ENCODE peak calls at places on chromosomes 13 and 19, in five cellular contexts. H is transverse colon, A is upper lobe of left lung, I is gastrocnemius medialis, T is uterus. V is an unnamed sample.

GRCh38 chr19:3276341-3276799 is 51.9 kb downstream of the CELF5 start:
- DNase-seq in H (peak; percentile 72), A (peak; percentile 44), I (no peak), T (no peak), V (no peak)

GRCh38 chr13:56247692-56248091 is 893.0 kb upstream of the PRR20A start:
- DNase-seq in H (no peak), A (no peak), I (no peak), T (no peak), V (no peak)

GRCh38 chr13:43054803-43055802 is 31.7 kb downstream of the DNAJC15 start:
- DNase-seq in H (no peak), A (no peak), I (no peak), T (peak; percentile 46), V (no peak)

GRCh38 chr19:33214621-33215020 is 11.0 kb downstream of the SLC7A10 start:
- DNase-seq in H (no peak), A (no peak), I (no peak), T (no peak), V (no peak)

GRCh38 chr13:97257800-97258799 is 36.0 kb downstream of the MBNL2 start:
- DNase-seq in H (no peak), A (peak; percentile 41), I (peak; percentile 48), T (peak; percentile 77), V (peak; percentile 96)

GRCh38 chr19:55536366-55536765 is 567 bp downstream of the SBK2 start:
- DNase-seq in H (no peak), A (no peak), I (no peak), T (no peak), V (no peak)

GRCh38 chr13:72104656-72105180 is 237.7 kb upstream of the DACH1 start:
- DNase-seq in H (no peak), A (no peak), I (no peak), T (no peak), V (no peak)

GRCh38 chr13:20348018-20348417 is 115.9 kb upstream of the GJB6 start:
- DNase-seq in H (no peak), A (no peak), I (no peak), T (no peak), V (no peak)

GRCh38 chr13:41492432-41493267 is 35.3 kb downstream of the RGCC start:
- DNase-seq in H (no peak), A (no peak), I (no peak), T (no peak), V (no peak)

DNA sequence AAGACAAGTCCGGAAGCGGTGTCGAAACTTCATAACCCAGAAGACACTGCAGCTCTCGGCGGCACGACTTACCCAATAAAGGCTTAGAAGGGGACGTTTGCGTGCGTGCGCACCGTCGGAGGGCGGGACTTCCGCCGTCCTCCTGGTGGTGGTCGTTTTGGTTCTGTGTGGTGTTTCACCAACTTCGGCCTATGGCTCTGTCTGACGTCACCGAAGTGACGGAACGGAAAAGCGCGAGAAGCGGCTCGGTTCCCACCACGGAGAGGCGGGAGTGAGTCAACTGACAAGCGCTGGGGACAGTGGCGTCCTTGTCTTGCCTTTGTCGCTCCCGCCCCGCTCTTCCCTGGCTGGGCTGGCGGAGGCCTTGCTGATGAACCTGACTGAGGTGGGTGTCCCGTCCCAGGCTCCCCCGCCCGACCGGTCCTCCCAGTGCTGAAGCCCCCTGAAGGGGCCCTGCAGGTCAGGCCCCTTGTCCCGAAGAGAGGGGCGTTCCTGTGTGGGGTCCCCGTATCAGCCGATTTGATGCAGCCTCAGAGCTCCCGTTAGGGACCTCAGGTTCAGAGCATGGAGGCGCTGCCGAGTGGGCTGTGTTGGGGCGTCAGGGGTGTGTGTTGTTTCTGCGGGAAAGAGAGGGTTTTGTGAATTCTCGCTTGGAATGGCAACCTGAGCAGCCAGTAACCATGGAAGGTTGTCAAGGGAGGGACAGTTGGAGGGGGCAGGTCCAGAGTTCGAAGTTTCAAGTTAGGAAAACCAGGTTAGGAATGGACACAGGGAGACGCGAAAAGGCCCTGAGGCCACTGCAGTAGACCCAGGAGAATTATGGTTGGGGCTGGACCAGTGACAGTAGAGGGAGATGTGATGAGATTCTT is at the start of gene ZNF548:
- DNase-seq in H (peak; percentile 95), A (peak; percentile 98), I (peak; percentile 97), T (peak; percentile 96), V (no peak)
- TF ChIP-seq POLR2A in H (peak; percentile 58), A (peak; percentile 64), I (peak; percentile 70), T (peak; percentile 64), V (no peak)

DNA sequence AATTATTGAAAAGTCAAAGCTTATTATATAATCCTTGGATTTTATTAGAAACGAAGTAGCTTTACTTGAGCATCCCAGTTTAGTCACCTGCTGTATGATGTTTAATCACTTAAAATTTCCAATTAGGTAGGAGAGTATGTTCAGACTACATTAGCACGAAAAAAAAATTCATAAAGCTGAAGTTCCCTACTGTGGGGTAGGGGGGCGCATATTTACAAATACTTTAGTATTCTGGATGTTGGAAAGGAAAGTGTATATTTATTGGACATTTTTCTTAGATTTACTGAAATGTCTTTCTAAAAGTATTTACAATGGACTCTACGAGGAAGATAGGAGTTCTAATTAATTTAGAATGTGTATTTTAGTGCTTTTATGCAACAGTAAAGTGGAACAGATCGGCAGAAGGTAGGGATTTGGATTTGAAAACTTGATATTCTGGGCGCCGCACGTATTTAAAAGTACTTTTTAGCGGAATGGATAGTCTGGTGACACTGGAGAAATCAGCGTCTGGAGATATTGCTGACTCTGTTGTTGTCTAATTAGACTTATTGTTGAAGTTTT is 1.9 kb downstream of the CDK8 start:
- DNase-seq in H (no peak), A (no peak), I (no peak), T (no peak), V (no peak)
- H3K4me3 ChIP-seq in H (peak overlapping the region; percentile 82), A (peak overlapping the region; percentile 99), I (peak overlapping the region; percentile 91), T (no peak overlapping the region), V (peak overlapping the region; percentile 99)

GRCh38 chr19:23384166-23384565 is 11.1 kb downstream of the ZNF91 start:
- DNase-seq in H (no peak), A (no peak), I (no peak), T (no peak), V (no peak)
- H3K27me3 ChIP-seq in H (no peaks in the 10 kb centered on the region), A (no peaks in the 10 kb centered on the region), I (no peaks in the 10 kb centered on the region), T (no peaks in the 10 kb centered on the region), V (no peaks in the 10 kb centered on the region)

GRCh38 chr13:73914119-73914518 is 220.1 kb downstream of the KLF12 start:
- DNase-seq in H (no peak), A (no peak), I (no peak), T (no peak), V (no peak)

GRCh38 chr13:73922728-73923393 is 211.3 kb downstream of the KLF12 start:
- DNase-seq in H (no peak), A (no peak), I (no peak), T (no peak), V (no peak)

GRCh38 chr13:73924607-73925006 is 209.6 kb downstream of the KLF12 start:
- DNase-seq in H (no peak), A (no peak), I (no peak), T (no peak), V (no peak)

GRCh38 chr13:73913043-73913740 is 221.0 kb downstream of the KLF12 start:
- DNase-seq in H (no peak), A (no peak), I (no peak), T (no peak), V (no peak)

DNA sequence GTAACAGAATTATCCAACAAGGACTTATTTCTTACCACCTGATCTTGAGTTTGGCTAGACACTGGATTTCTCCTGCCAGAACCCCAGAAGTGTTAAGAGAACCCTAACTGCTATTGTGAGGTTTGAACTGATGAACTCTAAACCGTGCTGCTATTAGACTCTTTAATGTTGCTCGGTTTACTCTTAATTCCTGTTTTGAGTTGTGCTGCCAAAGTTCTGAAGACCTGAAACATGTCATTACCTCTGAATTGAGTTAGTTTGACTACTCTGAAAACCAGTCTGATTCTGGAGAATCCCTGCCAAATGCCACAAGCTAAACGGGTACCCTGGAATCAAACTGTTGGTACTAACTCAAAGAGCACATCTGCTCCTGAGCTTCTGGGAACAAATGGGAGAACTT is 215.5 kb downstream of the KLF12 start:
- DNase-seq in H (no peak), A (no peak), I (no peak), T (no peak), V (no peak)
- TF ChIP-seq POLR2A in H (no peak), A (no peak), I (no peak), T (no peak), V (no peak)

GRCh38 chr13:109761695-109762094 is 24.7 kb downstream of the IRS2 start:
- DNase-seq in H (no peak), A (no peak), I (no peak), T (no peak), V (no peak)

GRCh38 chr13:109759609-109760008 is 26.8 kb downstream of the IRS2 start:
- DNase-seq in H (no peak), A (no peak), I (no peak), T (no peak), V (no peak)

GRCh38 chr13:109762791-109763190 is 23.6 kb downstream of the IRS2 start:
- DNase-seq in H (no peak), A (no peak), I (no peak), T (no peak), V (no peak)

GRCh38 chr13:109760372-109760771 is 26.0 kb downstream of the IRS2 start:
- DNase-seq in H (no peak), A (no peak), I (no peak), T (no peak), V (no peak)

DNA sequence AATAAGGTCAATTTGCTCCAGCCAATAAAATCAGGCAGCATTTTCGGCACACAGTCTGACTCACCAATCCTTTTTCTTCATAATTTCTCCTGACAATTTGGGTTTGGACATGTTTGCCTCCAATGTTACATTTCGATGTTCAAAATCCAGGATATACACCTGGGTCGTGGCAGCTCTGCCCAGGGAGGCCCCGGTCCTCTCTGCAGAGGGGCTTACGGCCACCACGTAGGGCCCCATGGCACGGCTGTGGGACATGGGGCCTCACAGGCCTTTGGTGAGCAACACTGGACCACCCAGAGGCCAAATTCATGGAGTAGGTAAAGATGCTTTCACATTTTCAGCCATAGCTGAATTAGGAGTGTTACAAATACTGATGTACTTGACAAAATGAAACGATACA is 25.4 kb downstream of the IRS2 start:
- DNase-seq in H (no peak), A (no peak), I (no peak), T (no peak), V (no peak)
- H3K4me3 ChIP-seq in H (no peak overlapping the region), A (no peak overlapping the region), I (no peak overlapping the region), T (no peak overlapping the region), V (no peak overlapping the region)

DNA sequence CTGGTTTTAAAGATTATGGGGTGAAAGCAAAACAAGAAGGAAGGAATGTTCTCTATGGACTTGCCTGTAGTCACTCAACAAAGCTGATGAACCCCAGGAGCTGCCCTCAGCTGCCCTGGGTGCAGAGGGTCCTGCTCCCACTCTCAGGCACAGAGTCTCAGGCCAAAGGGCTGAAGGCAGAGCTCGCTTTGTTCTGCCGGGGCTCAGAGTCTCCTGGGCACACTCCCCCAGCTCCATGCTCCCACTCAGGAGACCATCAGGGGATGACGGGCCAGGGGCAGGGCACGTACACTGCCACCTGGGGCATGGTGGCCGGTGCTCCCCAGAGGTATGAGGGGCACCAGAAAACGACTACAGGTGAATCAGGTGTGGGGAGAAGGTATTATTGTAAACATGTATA is 46.8 kb upstream of the SPACA7 start:
- DNase-seq in H (no peak), A (no peak), I (no peak), T (no peak), V (no peak)
- H3K27me3 ChIP-seq in H (peaks cover 46% of the 10 kb centered on the region), A (no peaks in the 10 kb centered on the region), I (peaks cover 16% of the 10 kb centered on the region), T (peaks cover 10% of the 10 kb centered on the region), V (peaks cover 6% of the 10 kb centered on the region)